ENCODE peak calls at places on chromosomes 7 and 10, in ten cellular contexts. E, F, N, R, S, V, H, Y, A and I are unnamed samples.

GRCh38 chr7:44767912-44768662 is 19.4 kb downstream of the ZMIZ2 start:
- DNase-seq in E (no peak), F (peak), N (no peak), R (peak), S (no peak), V (peak), H (peak), Y (peak), A (peak), I (peak)

GRCh38 chr10:43945908-43946307 is 297.2 kb upstream of the ZNF32 start:
- DNase-seq in E (no peak), F (no peak), N (no peak), R (no peak), S (no peak), V (no peak), H (no peak), Y (peak), A (no peak), I (no peak)

GRCh38 chr7:43463401-43463980 is 119.4 kb upstream of the STK17A start:
- DNase-seq in E (no peak), F (no peak), N (no peak), R (no peak), S (no peak), V (no peak), H (no peak), Y (no peak), A (peak), I (no peak)

GRCh38 chr7:50479743-50480517 is 29.8 kb upstream of the FIGNL1 start:
- DNase-seq in E (no peak), F (no peak), N (no peak), R (no peak), S (no peak), V (no peak), H (no peak), Y (no peak), A (no peak), I (no peak)

GRCh38 chr10:107966817-107967216 is 802.3 kb upstream of the SORCS1 start:
- DNase-seq in E (no peak), F (peak), N (no peak), R (no peak), S (no peak), V (no peak), H (peak), Y (no peak), A (no peak), I (no peak)

GRCh38 chr7:130369110-130369711 is 11.1 kb upstream of the CPA1 start:
- DNase-seq in E (peak), F (peak), N (no peak), R (no peak), S (no peak), V (peak), H (no peak), Y (no peak), A (no peak), I (no peak)

GRCh38 chr7:140463111-140463510 is 16.2 kb downstream of the MKRN1 start:
- DNase-seq in E (no peak), F (no peak), N (no peak), R (no peak), S (no peak), V (no peak), H (no peak), Y (no peak), A (no peak), I (no peak)

GRCh38 chr7:146115665-146116451 is 743 bp upstream of the CNTNAP2 start:
- DNase-seq in E (no peak), F (no peak), N (peak), R (no peak), S (no peak), V (peak), H (peak), Y (peak), A (peak), I (no peak)

GRCh38 chr7:620052-620451 is 100.4 kb upstream of the PDGFA start:
- DNase-seq in E (no peak), F (peak), N (no peak), R (no peak), S (no peak), V (no peak), H (peak), Y (no peak), A (no peak), I (no peak)

GRCh38 chr10:123194056-123194455 is 39.9 kb downstream of the BUB3 start:
- DNase-seq in E (no peak), F (no peak), N (no peak), R (no peak), S (no peak), V (no peak), H (no peak), Y (no peak), A (peak), I (no peak)

GRCh38 chr7:45563804-45564461 is 10.2 kb upstream of the ADCY1 start:
- DNase-seq in E (no peak), F (no peak), N (peak), R (no peak), S (no peak), V (no peak), H (no peak), Y (no peak), A (no peak), I (no peak)

GRCh38 chr7:14596421-14596820 is 306.1 kb downstream of the DGKB start:
- DNase-seq in E (no peak), F (peak), N (no peak), R (no peak), S (no peak), V (no peak), H (peak), Y (no peak), A (no peak), I (no peak)

GRCh38 chr10:44233561-44234470 is 151.1 kb downstream of the CXCL12 start:
- DNase-seq in E (no peak), F (no peak), N (peak), R (no peak), S (no peak), V (no peak), H (no peak), Y (peak), A (peak), I (no peak)

GRCh38 chr7:23220690-23221305 is 25.8 kb upstream of the GPNMB start:
- DNase-seq in E (no peak), F (no peak), N (no peak), R (no peak), S (no peak), V (no peak), H (no peak), Y (no peak), A (peak), I (no peak)

GRCh38 chr10:129621694-129622093 is 154.7 kb downstream of the MGMT start:
- DNase-seq in E (no peak), F (peak), N (no peak), R (no peak), S (no peak), V (no peak), H (no peak), Y (no peak), A (no peak), I (no peak)

GRCh38 chr7:134553976-134554375 is 5.1 kb downstream of the AKR1B15 start:
- DNase-seq in E (peak), F (no peak), N (peak), R (no peak), S (no peak), V (no peak), H (no peak), Y (peak), A (peak), I (no peak)

GRCh38 chr7:92813390-92814024 is 22.9 kb downstream of the CDK6 start:
- DNase-seq in E (no peak), F (no peak), N (no peak), R (no peak), S (no peak), V (no peak), H (peak), Y (no peak), A (no peak), I (no peak)

GRCh38 chr7:27914409-27914808 is 174.4 kb downstream of the TAX1BP1 start:
- DNase-seq in E (no peak), F (no peak), N (no peak), R (no peak), S (no peak), V (no peak), H (no peak), Y (no peak), A (no peak), I (no peak)

GRCh38 chr7:140674356-140674800 is 1.6 kb downstream of the ADCK2 start:
- DNase-seq in E (no peak), F (no peak), N (no peak), R (no peak), S (no peak), V (peak), H (no peak), Y (peak), A (no peak), I (no peak)

GRCh38 chr7:2726316-2727018 is 38.5 kb downstream of the AMZ1 start:
- DNase-seq in E (no peak), F (no peak), N (no peak), R (no peak), S (no peak), V (peak), H (no peak), Y (peak), A (no peak), I (peak)

GRCh38 chr10:69202332-69202731 is 17.8 kb upstream of the HKDC1 start:
- DNase-seq in E (no peak), F (no peak), N (no peak), R (no peak), S (no peak), V (no peak), H (peak), Y (no peak), A (no peak), I (no peak)

GRCh38 chr7:3455826-3456444 is 154.9 kb downstream of the SDK1 start:
- DNase-seq in E (no peak), F (peak), N (no peak), R (no peak), S (no peak), V (no peak), H (peak), Y (no peak), A (no peak), I (no peak)

GRCh38 chr7:129553861-129554530 is 51.7 kb downstream of the SMKR1 start:
- DNase-seq in E (no peak), F (peak), N (no peak), R (no peak), S (peak), V (peak), H (peak), Y (no peak), A (no peak), I (no peak)

GRCh38 chr10:124612611-124613498 is 131.3 kb downstream of the FAM53B start:
- DNase-seq in E (peak), F (no peak), N (peak), R (no peak), S (peak), V (no peak), H (no peak), Y (no peak), A (peak), I (no peak)

GRCh38 chr10:57864789-57865676 is 402.7 kb downstream of the IPMK start:
- DNase-seq in E (peak), F (no peak), N (no peak), R (no peak), S (no peak), V (peak), H (no peak), Y (no peak), A (no peak), I (no peak)

GRCh38 chr10:124354411-124355382 is 64.0 kb downstream of the OAT start:
- DNase-seq in E (peak), F (peak), N (peak), R (no peak), S (no peak), V (peak), H (peak), Y (peak), A (peak), I (peak)

GRCh38 chr7:111413796-111414195 is 148.5 kb downstream of the IMMP2L start:
- DNase-seq in E (no peak), F (no peak), N (no peak), R (no peak), S (no peak), V (no peak), H (peak), Y (no peak), A (peak), I (no peak)

GRCh38 chr7:134515569-134516468 is 11.5 kb upstream of the AKR1B10 start:
- DNase-seq in E (peak), F (peak), N (peak), R (no peak), S (no peak), V (no peak), H (peak), Y (no peak), A (no peak), I (no peak)

GRCh38 chr10:93604145-93604544 is 3.1 kb upstream of the RBP4 start:
- DNase-seq in E (no peak), F (no peak), N (no peak), R (no peak), S (no peak), V (no peak), H (no peak), Y (no peak), A (no peak), I (no peak)

GRCh38 chr7:44969701-44970494 is 8.9 kb downstream of the MYO1G start:
- DNase-seq in E (no peak), F (no peak), N (peak), R (no peak), S (no peak), V (no peak), H (no peak), Y (no peak), A (no peak), I (no peak)

GRCh38 chr10:71575934-71576801 is 143.4 kb downstream of the C10orf105 start:
- DNase-seq in E (no peak), F (no peak), N (no peak), R (no peak), S (no peak), V (no peak), H (no peak), Y (no peak), A (no peak), I (no peak)

GRCh38 chr10:71579668-71580067 is 139.9 kb downstream of the C10orf105 start:
- DNase-seq in E (no peak), F (no peak), N (no peak), R (no peak), S (no peak), V (no peak), H (no peak), Y (no peak), A (no peak), I (no peak)

GRCh38 chr10:71577345-71577744 is 142.2 kb downstream of the C10orf105 start:
- DNase-seq in E (no peak), F (no peak), N (no peak), R (no peak), S (no peak), V (no peak), H (no peak), Y (no peak), A (no peak), I (no peak)

GRCh38 chr10:71576842-71577241 is 142.7 kb downstream of the C10orf105 start:
- DNase-seq in E (no peak), F (no peak), N (no peak), R (no peak), S (no peak), V (no peak), H (no peak), Y (no peak), A (no peak), I (no peak)

DNA sequence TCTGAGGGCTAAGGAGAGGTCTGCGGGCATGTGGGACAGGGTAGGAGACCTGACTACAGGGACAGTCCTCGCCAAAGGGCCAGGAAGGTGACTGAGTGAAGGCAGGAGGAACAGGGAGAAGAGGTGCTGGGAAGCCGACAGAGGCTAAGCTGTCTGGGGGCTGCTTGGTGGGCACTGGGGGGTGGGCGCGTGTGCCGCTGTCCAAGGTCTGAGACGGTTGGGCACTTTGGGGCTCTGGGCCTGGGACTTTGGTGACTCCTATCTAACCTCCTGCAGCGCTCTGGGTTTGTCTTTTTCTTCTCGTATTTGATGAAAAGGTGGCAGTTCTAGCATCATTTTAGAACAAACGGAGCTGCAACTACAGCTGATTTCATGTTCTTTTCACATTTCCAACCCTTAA is 141.5 kb downstream of the C10orf105 start:
- DNase-seq in E (no peak), F (no peak), N (no peak), R (no peak), S (no peak), V (no peak), H (no peak), Y (no peak), A (no peak), I (no peak)
- TF ChIP-seq CTCF in E (no peak), F (no peak), N (no peak), R (no peak), S (no peak), V (no peak), H (no peak), Y (no peak), A (no peak), I (no peak)

GRCh38 chr10:127013251-127013656 is 108.0 kb downstream of the DOCK1 start:
- DNase-seq in E (no peak), F (no peak), N (no peak), R (no peak), S (no peak), V (peak), H (no peak), Y (peak), A (peak), I (no peak)

GRCh38 chr10:127014671-127015070 is 109.4 kb downstream of the DOCK1 start:
- DNase-seq in E (no peak), F (no peak), N (no peak), R (no peak), S (no peak), V (no peak), H (no peak), Y (no peak), A (no peak), I (no peak)

GRCh38 chr10:127013696-127014095 is 108.5 kb downstream of the DOCK1 start:
- DNase-seq in E (no peak), F (no peak), N (no peak), R (no peak), S (no peak), V (peak), H (no peak), Y (no peak), A (no peak), I (no peak)

GRCh38 chr10:127016331-127016730 is 111.1 kb downstream of the DOCK1 start:
- DNase-seq in E (no peak), F (no peak), N (no peak), R (no peak), S (no peak), V (no peak), H (no peak), Y (no peak), A (no peak), I (no peak)

GRCh38 chr10:127015373-127015772 is 110.1 kb downstream of the DOCK1 start:
- DNase-seq in E (no peak), F (no peak), N (no peak), R (no peak), S (no peak), V (no peak), H (no peak), Y (no peak), A (no peak), I (no peak)
- H3K4me3 ChIP-seq in E (no peak), F (no peak), N (no peak), R (no peak), S (no peak), V (no peak), H (no peak), Y (no peak), A (no peak), I (no peak)

GRCh38 chr10:47115322-47115721 is 184.7 kb upstream of the GDF10 start:
- DNase-seq in E (no peak), F (no peak), N (no peak), R (no peak), S (no peak), V (no peak), H (no peak), Y (no peak), A (no peak), I (no peak)

GRCh38 chr10:47112612-47113011 is 187.4 kb upstream of the GDF10 start:
- DNase-seq in E (no peak), F (no peak), N (no peak), R (no peak), S (no peak), V (no peak), H (no peak), Y (no peak), A (no peak), I (no peak)

GRCh38 chr10:47114680-47115186 is 185.3 kb upstream of the GDF10 start:
- DNase-seq in E (no peak), F (no peak), N (no peak), R (no peak), S (no peak), V (no peak), H (no peak), Y (no peak), A (no peak), I (no peak)

GRCh38 chr10:47113907-47114500 is 186.0 kb upstream of the GDF10 start:
- DNase-seq in E (no peak), F (no peak), N (no peak), R (no peak), S (no peak), V (no peak), H (no peak), Y (no peak), A (no peak), I (no peak)

GRCh38 chr10:47111329-47111862 is 188.6 kb upstream of the GDF10 start:
- DNase-seq in E (no peak), F (no peak), N (no peak), R (no peak), S (no peak), V (no peak), H (no peak), Y (no peak), A (no peak), I (no peak)
- TF ChIP-seq CTCF in E (no peak), F (no peak), N (peak), R (no peak), S (no peak), V (no peak), H (no peak), Y (no peak), A (peak), I (no peak)

DNA sequence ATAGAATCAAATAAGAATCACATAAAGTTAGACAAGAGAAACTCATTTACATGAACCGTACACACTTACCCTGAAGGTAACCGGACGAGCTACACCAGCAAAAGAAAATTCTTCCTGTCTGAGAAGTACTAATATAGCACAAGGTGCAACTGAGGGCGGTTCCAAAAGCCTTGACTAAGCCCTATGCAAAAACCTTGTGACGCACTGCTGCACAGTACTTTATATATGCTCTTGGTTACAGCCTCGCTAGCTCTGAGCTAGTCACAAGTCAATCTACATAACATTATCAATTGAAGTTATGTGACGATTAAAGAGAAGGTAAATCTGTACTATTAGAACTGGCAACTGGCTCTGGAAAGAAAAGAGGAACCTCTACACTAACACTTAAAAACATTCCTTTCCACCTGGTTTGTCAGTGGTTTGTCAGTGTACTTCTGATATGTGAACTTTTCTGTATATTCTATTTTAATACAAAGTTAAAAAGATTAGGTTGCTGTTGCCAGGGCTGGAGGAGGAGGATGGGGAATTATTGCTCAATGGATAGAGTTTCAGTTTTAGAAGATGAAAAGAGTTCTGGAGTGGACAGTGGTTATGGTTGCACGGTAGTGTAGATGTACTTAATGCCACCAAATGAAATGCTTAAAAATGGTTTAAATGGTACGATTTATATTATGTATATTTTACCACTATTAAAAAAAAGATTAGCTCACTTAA is 21.6 kb downstream of the NT5C3A start:
- DNase-seq in E (peak), F (no peak), N (no peak), R (peak), S (peak), V (peak), H (no peak), Y (peak), A (no peak), I (no peak)
- H3K4me3 ChIP-seq in E (peak), F (no peak), N (no peak), R (no peak), S (peak), V (no peak), H (no peak), Y (peak), A (no peak), I (no peak)

GRCh38 chr7:152931583-152931982 is 172.0 kb downstream of the ACTR3B start:
- DNase-seq in E (no peak), F (no peak), N (no peak), R (no peak), S (no peak), V (no peak), H (no peak), Y (no peak), A (no peak), I (no peak)
- TF ChIP-seq CTCF in E (no peak), F (no peak), N (no peak), R (no peak), S (no peak), V (no peak), H (no peak), Y (no peak), A (no peak), I (no peak)

GRCh38 chr7:1666251-1666778 is 3.8 kb upstream of the ELFN1 start:
- DNase-seq in E (peak), F (no peak), N (peak), R (no peak), S (no peak), V (peak), H (no peak), Y (no peak), A (peak), I (no peak)
- H3K4me3 ChIP-seq in E (peak), F (peak), N (peak), R (peak), S (peak), V (no peak), H (peak), Y (peak), A (peak), I (peak)